ENCODE peak calls at places on chromosomes 12 and 14, in seven cellular contexts. N is activated B cell treated with CpG ODN at 0.5 μM for 24 hours; F is Right ventricle myocardium superior; J is activated CD4-positive, alpha-beta T cell treated with anti-CD3 and anti-CD28 coated beads for 48 hours; W is activated T-cell treated with anti-CD3 and anti-CD28 coated beads, Interleukin-2, amount 50 U/mL, for 4 hours; L is NCI-H2029; H is H9. E is an unnamed sample.

GRCh38 chr12:9328065-9328464 is 119.9 kb upstream of the PZP start:
- DNase-seq in N (no peak), F (no peak), J (no peak), W (no peak), L (no peak), H (no peak), E (no peak)

GRCh38 chr12:96401061-96401871 is 1.0 kb upstream of the CDK17 start:
- DNase-seq in N (no peak), F (no peak), J (peak; percentile 39), W (no peak), L (peak; percentile 42), H (no peak), E (no peak)

GRCh38 chr14:80055912-80056801 is 155.1 kb downstream of the DIO2 start:
- DNase-seq in N (no peak), F (peak; percentile 20), J (peak; percentile 3), W (no peak), L (no peak), H (peak; percentile 62), E (peak; percentile 68)

GRCh38 chr12:52006726-52007157 is at the start of gene TAMALIN:
- DNase-seq in N (peak; percentile 90), F (peak; percentile 86), J (peak; percentile 79), W (peak; percentile 83), L (peak; percentile 13), H (peak; percentile 64), E (peak; percentile 89)

GRCh38 chr12:74129702-74130101 is 407.9 kb upstream of the ATXN7L3B start:
- DNase-seq in N (no peak), F (no peak), J (no peak), W (no peak), L (no peak), H (no peak), E (no peak)

GRCh38 chr14:89214221-89214965 is 202.6 kb downstream of the FOXN3 start:
- DNase-seq in N (no peak), F (peak; percentile 79), J (no peak), W (no peak), L (peak; percentile 83), H (no peak), E (peak; percentile 63)

GRCh38 chr12:108004368-108004767 is 124.7 kb upstream of the WSCD2 start:
- DNase-seq in N (no peak), F (no peak), J (no peak), W (no peak), L (no peak), H (peak; percentile 39), E (no peak)

GRCh38 chr12:99544457-99544856 is 103.1 kb upstream of the GARIN6 start:
- DNase-seq in N (no peak), F (no peak), J (no peak), W (no peak), L (no peak), H (no peak), E (no peak)

GRCh38 chr12:48388430-48388829 is 37.7 kb upstream of the ZNF641 start:
- DNase-seq in N (no peak), F (no peak), J (no peak), W (no peak), L (no peak), H (no peak), E (no peak)

GRCh38 chr14:104138891-104139459 is 588 bp downstream of the KIF26A start:
- DNase-seq in N (no peak), F (peak; percentile 50), J (no peak), W (no peak), L (no peak), H (no peak), E (peak; percentile 60)